ENCODE peak calls at places on chromosomes 13 and 19, in four cellular contexts. S is cardiac fibroblast, W is cardiac muscle cell, J is thoracic aorta. B is an unnamed sample.
A peak's percentile ranks its signal among the peaks of the same experiment; 100 is the strongest.

GRCh38 chr19:10137751-10138682 is 18.3 kb upstream of the EIF3G start:
- DNase-seq in S (no peak), W (no peak), J (no peak), B (no peak)

GRCh38 chr13:66922444-66922843 is 307.7 kb downstream of the PCDH9 start:
- DNase-seq in S (no peak), W (no peak), J (no peak), B (no peak)

GRCh38 chr13:25886438-25887214 is 165.2 kb downstream of the SHISA2 start:
- DNase-seq in S (peak; percentile 51), W (peak; percentile 63), J (no peak), B (peak; percentile 31)

GRCh38 chr19:4991538-4991937 is 22.6 kb downstream of the KDM4B start:
- DNase-seq in S (no peak), W (no peak), J (no peak), B (no peak)

GRCh38 chr13:53250272-53250875 is 221.8 kb downstream of the OLFM4 start:
- DNase-seq in S (peak; percentile 79), W (peak; percentile 84), J (no peak), B (peak; percentile 83)

GRCh38 chr19:6056801-6057650 is 53.3 kb downstream of the RFX2 start:
- DNase-seq in S (peak; percentile 97), W (peak; percentile 95), J (peak; percentile 84), B (peak; percentile 97)

GRCh38 chr13:29702912-29703351 is 107.4 kb upstream of the SLC7A1 start:
- DNase-seq in S (peak; percentile 90), W (peak; percentile 93), J (no peak), B (peak; percentile 94)

GRCh38 chr19:51531349-51532315 is at the start of gene SIGLEC6:
- DNase-seq in S (no peak), W (no peak), J (no peak), B (no peak)

GRCh38 chr19:19115954-19116353 is 22.3 kb downstream of the TMEM161A start:
- DNase-seq in S (peak; percentile 13), W (peak; percentile 19), J (no peak), B (peak; percentile 25)

GRCh38 chr13:63455938-63456337 is 2040.3 kb upstream of the PCDH20 start:
- DNase-seq in S (no peak), W (peak; percentile 2), J (no peak), B (no peak)

GRCh38 chr19:15944401-15944800 is 4.4 kb upstream of the OR10H4 start:
- DNase-seq in S (no peak), W (no peak), J (no peak), B (no peak)

GRCh38 chr19:4185413-4186086 is 3.1 kb downstream of the ANKRD24 start:
- DNase-seq in S (no peak), W (no peak), J (no peak), B (no peak)

GRCh38 chr13:45391926-45392325 is 26.2 kb downstream of the SLC25A30 start:
- DNase-seq in S (no peak), W (no peak), J (no peak), B (no peak)

GRCh38 chr19:17938092-17938845 is 5.5 kb downstream of the CCDC124 start:
- DNase-seq in S (peak; percentile 80), W (peak; percentile 83), J (no peak), B (peak; percentile 83)

GRCh38 chr13:22311734-22312404 is 641.0 kb downstream of the FGF9 start:
- DNase-seq in S (no peak), W (no peak), J (no peak), B (no peak)

GRCh38 chr13:44974056-44974798 is 15.0 kb downstream of the NUFIP1 start:
- DNase-seq in S (peak; percentile 86), W (peak; percentile 90), J (peak; percentile 16), B (peak; percentile 85)

GRCh38 chr13:51628059-51628852 is 44.0 kb downstream of the WDFY2 start:
- DNase-seq in S (no peak), W (no peak), J (no peak), B (no peak)

GRCh38 chr13:24053505-24054251 is 106.8 kb upstream of the SPATA13 start:
- DNase-seq in S (peak; percentile 70), W (peak; percentile 74), J (no peak), B (peak; percentile 74)

GRCh38 chr13:21458457-21458815 is 667 bp downstream of the ZDHHC20 start:
- DNase-seq in S (no peak), W (no peak), J (no peak), B (no peak)

GRCh38 chr19:11813801-11814706 is at the start of gene ZNF440:
- DNase-seq in S (peak; percentile 94), W (peak; percentile 95), J (peak; percentile 84), B (peak; percentile 93)

GRCh38 chr19:7868671-7869452 is 5.3 kb downstream of the PRR36 start:
- DNase-seq in S (peak; percentile 57), W (peak; percentile 53), J (no peak), B (peak; percentile 62)

GRCh38 chr13:78736142-78736541 is 77.2 kb upstream of the OBI1 start:
- DNase-seq in S (no peak), W (peak; percentile 17), J (no peak), B (peak; percentile 26)

GRCh38 chr19:38647966-38648788 is 728 bp downstream of the ACTN4 start:
- DNase-seq in S (no peak), W (no peak), J (no peak), B (no peak)

GRCh38 chr13:47218611-47219010 is 321.8 kb upstream of the HTR2A start:
- DNase-seq in S (no peak), W (no peak), J (no peak), B (no peak)

GRCh38 chr13:50810998-50811397 is 32.5 kb downstream of the DLEU7 start:
- DNase-seq in S (no peak), W (no peak), J (no peak), B (no peak)

GRCh38 chr13:33351324-33351723 is 65.8 kb upstream of the STARD13 start:
- DNase-seq in S (peak; percentile 76), W (peak; percentile 69), J (no peak), B (peak; percentile 77)

GRCh38 chr19:16106121-16106520 is 5.6 kb upstream of the RAB8A start:
- DNase-seq in S (no peak), W (peak; percentile 43), J (no peak), B (no peak)

GRCh38 chr13:66353664-66354063 is 876.5 kb downstream of the PCDH9 start:
- DNase-seq in S (peak; percentile 61), W (peak; percentile 44), J (no peak), B (peak; percentile 37)

GRCh38 chr13:42968906-42969305 is 23.1 kb downstream of the EPSTI1 start:
- DNase-seq in S (no peak), W (no peak), J (no peak), B (no peak)

GRCh38 chr19:6482343-6482686 is 728 bp upstream of the DENND1C start:
- DNase-seq in S (no peak), W (no peak), J (no peak), B (no peak)

GRCh38 chr13:30577381-30577780 is 40.3 kb upstream of the USPL1 start:
- DNase-seq in S (peak; percentile 78), W (peak; percentile 84), J (no peak), B (peak; percentile 76)

GRCh38 chr19:3316659-3317207 is 49.6 kb upstream of the NFIC start:
- DNase-seq in S (no peak), W (no peak), J (no peak), B (no peak)

GRCh38 chr13:110644892-110645521 is 29.7 kb downstream of the NAXD start:
- DNase-seq in S (peak; percentile 63), W (peak; percentile 65), J (no peak), B (peak; percentile 61)

GRCh38 chr19:49614096-49614857 is 23.3 kb downstream of the PRR12 start:
- DNase-seq in S (peak; percentile 72), W (peak; percentile 68), J (no peak), B (peak; percentile 78)

GRCh38 chr19:49613374-49613773 is 22.4 kb downstream of the PRR12 start:
- DNase-seq in S (no peak), W (no peak), J (no peak), B (no peak)

GRCh38 chr19:49616532-49616931 is 23.4 kb downstream of the RRAS start:
- DNase-seq in S (no peak), W (no peak), J (no peak), B (no peak)

GRCh38 chr19:49615861-49616260 is 24.1 kb downstream of the RRAS start:
- DNase-seq in S (no peak), W (no peak), J (no peak), B (no peak)

DNA sequence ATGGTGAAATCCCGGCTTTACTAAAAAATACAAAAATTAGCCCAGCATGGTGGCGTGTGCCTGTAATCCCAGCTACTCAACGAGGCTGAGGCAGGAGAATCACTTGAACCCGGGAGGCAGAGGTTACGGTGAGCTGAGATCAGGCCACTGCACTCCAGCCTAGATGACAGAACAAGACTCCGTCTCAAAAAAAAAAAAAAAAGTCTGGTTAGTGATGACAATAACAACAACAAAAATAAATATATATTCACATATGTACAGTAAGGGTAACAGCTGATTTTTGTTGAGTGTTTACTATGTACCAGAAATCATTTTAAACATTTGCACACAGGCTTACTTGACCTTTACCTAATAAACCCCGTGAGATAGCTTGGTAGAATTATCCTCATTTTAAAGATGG is 23.0 kb downstream of the RRAS start:
- DNase-seq in S (no peak), W (no peak), J (no peak), B (no peak)
- TF ChIP-seq CTCF in S (no peak), W (no peak), J (no peak), B (no peak)

GRCh38 chr13:40982772-40983171 is 36.3 kb downstream of the ELF1 start:
- DNase-seq in S (peak; percentile 93), W (peak; percentile 94), J (no peak), B (peak; percentile 96)
- H3K4me3 ChIP-seq in S (peak overlapping the region; percentile 18), W (peak overlapping the region; percentile 19), J (peak overlapping the region; percentile 57), B (peak overlapping the region; percentile 52)

GRCh38 chr13:93927431-93927830 is 552.1 kb downstream of the DCT start:
- DNase-seq in S (peak; percentile 26), W (peak; percentile 12), J (no peak), B (no peak)

GRCh38 chr13:93925976-93926375 is 553.5 kb downstream of the DCT start:
- DNase-seq in S (no peak), W (no peak), J (no peak), B (no peak)

DNA sequence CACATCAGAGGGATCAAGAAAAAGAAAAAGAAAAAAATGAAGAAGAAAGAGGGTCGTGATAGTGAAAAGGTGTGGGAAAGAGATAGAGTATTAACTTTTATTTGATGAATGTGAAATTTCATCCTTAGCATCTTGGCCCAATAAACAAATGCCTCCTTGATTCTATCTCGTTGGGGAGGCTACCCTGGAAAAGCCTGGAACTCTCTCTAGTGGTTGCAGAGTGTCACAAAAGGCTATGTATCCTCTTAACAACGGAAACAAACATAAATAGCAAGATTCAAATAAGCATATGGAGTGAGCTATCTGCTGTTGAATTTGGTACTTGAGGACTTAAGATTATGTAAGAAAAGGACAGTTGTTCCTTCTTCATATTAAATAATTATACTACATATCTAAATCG is 557.4 kb downstream of the DCT start:
- DNase-seq in S (peak; percentile 21), W (no peak), J (no peak), B (no peak)
- TF ChIP-seq CTCF in S (peak; percentile 11), W (no peak), J (no peak), B (no peak)

GRCh38 chr19:1921825-1922224 is 16.6 kb downstream of the ADAT3 start:
- DNase-seq in S (no peak), W (no peak), J (no peak), B (no peak)
- H3K4me3 ChIP-seq in S (no peak overlapping the region), W (no peak overlapping the region), J (no peak overlapping the region), B (no peak overlapping the region)

GRCh38 chr19:45161715-45162463 is 1.1 kb upstream of the NKPD1 start:
- DNase-seq in S (peak; percentile 56), W (peak; percentile 56), J (no peak), B (peak; percentile 47)
- TF ChIP-seq CTCF in S (peak; percentile 76), W (peak; percentile 74), J (no peak), B (peak; percentile 71)

B was measured in fibroblast of pulmonary artery.